ENCODE peak calls at places on chromosome 6, in nine cellular contexts. U is activated CD8-positive, alpha-beta memory T cell treated with anti-CD3 and anti-CD28 coated beads, Interleukin-2, amount 10 ng/mL, durations not matched to agents 7 days and 5 days; D is T-cell; G is AG04449; Q is iris pigment epithelial cell; O is stimulated activated CD8-positive, alpha-beta memory T cell treated with anti-CD3 and anti-CD28 coated beads, Interleukin-15, amount 100 ng/mL, for 24 hours; M is RPMI8226; X is left ventricle myocardium inferior; L is left ventricle myocardium superior. R is an unnamed sample.
A peak's percentile ranks its signal among the peaks of the same experiment; 100 is the strongest.

GRCh38 chr6:16236648-16237199 is 1.7 kb upstream of the GMPR start:
- DNase-seq in U (no peak), D (no peak), G (no peak), Q (peak; percentile 76), O (no peak), M (peak; percentile 88), X (no peak), L (no peak), R (peak; percentile 69)

GRCh38 chr6:75285156-75285639 is 606 bp upstream of the TMEM30A start:
- DNase-seq in U (no peak), D (no peak), G (no peak), Q (no peak), O (no peak), M (peak; percentile 42), X (no peak), L (no peak), R (no peak)

GRCh38 chr6:22029169-22029568 is 267.7 kb downstream of the PRL start:
- DNase-seq in U (no peak), D (no peak), G (peak; percentile 10), Q (peak; percentile 24), O (no peak), M (no peak), X (no peak), L (no peak), R (no peak)

GRCh38 chr6:143399176-143399575 is 51.3 kb downstream of the ADAT2 start:
- DNase-seq in U (no peak), D (no peak), G (no peak), Q (no peak), O (no peak), M (no peak), X (no peak), L (no peak), R (no peak)

GRCh38 chr6:5518936-5519491 is 257.7 kb downstream of the FARS2 start:
- DNase-seq in U (no peak), D (no peak), G (no peak), Q (no peak), O (no peak), M (no peak), X (no peak), L (no peak), R (no peak)

GRCh38 chr6:6003334-6004146 is 3.2 kb downstream of the NRN1 start:
- DNase-seq in U (no peak), D (peak; percentile 33), G (no peak), Q (no peak), O (no peak), M (no peak), X (no peak), L (peak; percentile 50), R (no peak)

GRCh38 chr6:24658573-24659511 is 7.9 kb downstream of the TDP2 start:
- DNase-seq in U (no peak), D (no peak), G (peak; percentile 16), Q (peak; percentile 98), O (no peak), M (no peak), X (no peak), L (no peak), R (peak; percentile 57)

GRCh38 chr6:4775591-4776492 is at the start of gene CDYL:
- DNase-seq in U (peak; percentile 90), D (peak; percentile 83), G (peak; percentile 24), Q (peak; percentile 86), O (peak; percentile 83), M (peak; percentile 98), X (peak; percentile 89), L (peak; percentile 94), R (peak; percentile 85)

R was measured in small intestine.